ENCODE peak calls at places on chromosomes 12 and 14, in ten cellular contexts. J is astrocyte, V is cardiac fibroblast, P is AG04450, R is foreskin fibroblast, Z is AG09319, U is Caco-2, Q is dorsolateral prefrontal cortex, M is vagina, T is endothelial cell. N is an unnamed sample.

GRCh38 chr12:120007272-120007671 is 18.2 kb downstream of the BICDL1 start:
- DNase-seq in T (peak), J (no peak), R (no peak), Q (no peak), U (no peak), Z (no peak), V (no peak), M (no peak), P (no peak), N (no peak)

GRCh38 chr14:96519970-96520369 is 17.8 kb downstream of the PAPOLA start:
- DNase-seq in Z (no peak), P (no peak), R (no peak), V (no peak), J (no peak), Q (no peak), T (no peak), U (no peak), M (no peak), N (no peak)

GRCh38 chr14:101504096-101504948 is 57.0 kb upstream of the DIO3 start:
- DNase-seq in T (no peak), P (no peak), M (no peak), Z (no peak), V (no peak), Q (no peak), J (no peak), U (peak), R (no peak), N (no peak)

GRCh38 chr14:98444077-98444476 is 827.9 kb downstream of the BCL11B start:
- DNase-seq in T (no peak), M (no peak), P (no peak), V (no peak), Q (no peak), Z (no peak), U (no peak), J (no peak), R (no peak), N (no peak)

GRCh38 chr14:50816419-50817047 is 14.4 kb downstream of the NIN start:
- DNase-seq in J (peak), Q (no peak), V (peak), Z (no peak), M (no peak), U (no peak), R (peak), P (no peak), T (no peak), N (no peak)

GRCh38 chr12:57473392-57473791 is 6.3 kb downstream of the ARHGAP9 start:
- DNase-seq in U (no peak), J (no peak), Z (no peak), R (no peak), Q (no peak), T (no peak), P (no peak), V (no peak), M (no peak), N (no peak)

GRCh38 chr14:103206023-103206481 is 82.8 kb downstream of the TNFAIP2 start:
- DNase-seq in J (peak), V (peak), P (no peak), U (no peak), T (no peak), R (no peak), Q (no peak), M (no peak), Z (no peak), N (no peak)

GRCh38 chr14:68574906-68575305 is 218.0 kb downstream of the ZFP36L1 start:
- DNase-seq in M (no peak), P (no peak), R (peak), Z (no peak), J (peak), U (no peak), T (no peak), V (peak), Q (no peak), N (no peak)

GRCh38 chr12:128783129-128783574 is 40.6 kb downstream of the SLC15A4 start:
- DNase-seq in M (no peak), U (no peak), P (no peak), V (peak), Q (no peak), J (peak), Z (no peak), R (peak), T (no peak), N (no peak)

DNA sequence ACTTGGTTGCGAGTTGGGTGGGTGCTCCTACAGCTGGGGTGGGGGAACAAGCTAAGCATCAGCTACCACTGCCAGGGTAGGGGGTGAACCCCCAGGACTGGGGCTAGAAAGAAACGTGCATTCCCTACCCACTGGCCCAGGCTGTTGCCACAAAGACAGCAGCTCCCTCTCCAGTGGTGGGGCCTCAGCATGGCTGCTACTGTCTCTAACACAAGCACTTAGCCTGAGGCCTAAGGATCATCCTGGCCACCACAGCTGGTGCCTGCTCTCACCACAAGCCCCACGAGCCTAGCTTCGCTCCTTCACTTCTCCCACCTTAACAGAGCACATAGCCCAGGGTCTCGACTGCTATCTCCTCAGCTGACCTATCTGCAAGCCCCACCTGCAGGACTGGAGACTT is 18.9 kb downstream of the SLC25A21 start:
- DNase-seq in J (no peak), T (no peak), Z (no peak), U (no peak), R (no peak), P (no peak), Q (no peak), M (no peak), V (no peak), N (no peak)
- TF ChIP-seq CTCF in J (no peak), T (no peak), Z (no peak), U (no peak), R (no peak), P (no peak), Q (no peak), M (no peak), V (no peak), N (no peak)

GRCh38 chr12:21731144-21731543 is 43.4 kb downstream of the KCNJ8 start:
- DNase-seq in J (no peak), V (no peak), P (no peak), Z (no peak), U (no peak), M (no peak), Q (no peak), T (no peak), R (no peak), N (no peak)
- TF ChIP-seq CTCF in J (no peak), V (no peak), P (no peak), Z (no peak), U (no peak), M (no peak), Q (no peak), T (no peak), R (no peak), N (no peak)

DNA sequence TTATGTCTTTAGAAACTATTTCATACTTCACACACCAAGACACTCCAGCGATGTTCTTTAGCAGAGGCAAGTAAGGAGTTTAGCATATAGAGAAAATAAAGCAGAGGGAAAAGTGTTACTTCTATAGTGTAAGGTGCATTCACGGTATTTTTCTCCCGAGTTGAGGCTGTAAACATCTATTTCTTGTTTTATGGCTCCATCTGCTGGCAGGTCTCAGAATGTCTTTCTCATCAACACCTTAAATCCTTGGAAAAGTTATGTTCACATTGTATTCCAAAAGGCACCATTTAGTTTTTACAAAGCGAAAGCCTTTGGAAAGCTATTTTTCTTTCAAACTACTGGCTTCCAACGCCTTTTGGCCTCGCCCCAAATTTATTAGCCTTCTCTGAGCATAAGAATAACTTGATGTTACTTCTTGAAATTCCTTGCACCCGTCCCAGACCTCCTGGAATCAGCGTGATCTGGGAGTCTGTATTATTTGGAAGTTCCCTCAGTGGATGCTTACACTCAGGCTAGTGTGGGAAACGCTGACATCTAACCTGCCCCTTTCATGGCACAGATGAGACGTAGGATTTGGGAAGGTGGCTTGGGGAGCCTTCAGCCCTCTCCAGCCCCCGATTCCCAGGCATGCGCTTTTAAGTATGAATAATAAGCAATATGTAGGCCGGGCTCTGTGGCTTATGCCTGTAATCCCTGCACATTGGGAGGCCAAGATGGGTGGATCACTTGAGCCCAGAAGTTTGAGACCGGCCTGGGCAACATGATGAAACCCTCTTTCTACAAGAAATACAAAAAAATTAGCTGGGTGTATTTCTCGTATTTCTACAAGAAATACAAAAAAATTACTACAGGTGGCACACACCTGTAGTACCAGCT is 1.9 kb upstream of the PIWIL1 start:
- DNase-seq in R (peak), P (no peak), Z (peak), T (peak), V (peak), Q (no peak), U (no peak), J (peak), M (no peak), N (peak)
- TF ChIP-seq CTCF in R (peak), P (peak), Z (peak), T (peak), V (peak), Q (peak), U (peak), J (peak), M (peak), N (peak)

GRCh38 chr14:22841769-22842168 is 5.4 kb downstream of the MMP14 start:
- DNase-seq in U (no peak), Z (no peak), J (no peak), T (no peak), P (no peak), R (no peak), M (no peak), Q (no peak), V (no peak), N (no peak)
- TF ChIP-seq CTCF in U (no peak), Z (no peak), J (no peak), T (no peak), P (no peak), R (no peak), M (no peak), Q (no peak), V (no peak), N (no peak)

DNA sequence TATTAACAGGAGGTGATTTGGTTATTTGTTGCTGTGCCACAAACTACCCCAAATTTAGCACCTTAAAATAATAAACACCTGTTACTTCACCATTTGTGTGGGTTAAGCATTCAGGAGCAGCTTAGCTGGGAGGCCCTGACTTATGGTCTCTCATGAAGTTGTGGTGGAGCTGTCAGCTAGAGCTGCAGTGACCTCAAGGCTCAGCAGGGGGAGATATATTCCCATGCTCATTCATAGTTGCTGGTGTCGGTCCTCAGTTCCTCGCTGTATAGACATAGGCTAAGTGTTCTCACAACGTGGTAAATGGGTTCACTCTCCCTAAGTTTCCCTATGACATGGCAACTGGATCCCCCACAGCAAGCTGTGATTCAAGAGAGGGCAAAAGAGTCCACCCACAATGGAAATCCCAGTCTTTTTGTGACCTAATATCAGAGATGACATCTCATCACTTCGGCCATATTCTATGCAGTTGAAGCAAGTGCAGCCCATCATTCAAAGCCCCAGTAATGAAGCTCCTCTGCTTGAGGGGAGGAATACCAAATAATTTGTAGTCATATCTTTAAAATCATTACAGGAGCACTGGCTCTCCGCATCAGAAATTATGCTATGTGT is 41.1 kb downstream of the PRB3 start:
- DNase-seq in R (peak), T (peak), M (no peak), P (no peak), V (peak), Q (peak), Z (no peak), U (peak), J (peak), N (peak)
- TF ChIP-seq CTCF in R (peak), T (peak), M (no peak), P (peak), V (peak), Q (peak), Z (peak), U (peak), J (peak), N (peak)

GRCh38 chr14:64891839-64892375 is 12.2 kb upstream of the SPTB start:
- DNase-seq in J (peak), T (peak), Q (no peak), Z (peak), U (no peak), M (no peak), V (peak), R (peak), P (peak), N (peak)
- TF ChIP-seq CTCF in J (peak), T (peak), Q (peak), Z (peak), U (peak), M (peak), V (peak), R (peak), P (peak), N (peak)

N was measured in nephron progenitor cell.